ENCODE peak calls at places on chromosomes 11 and 22, in four cellular contexts. S is colonic mucosa, R is Panc1, K is transverse colon. H is an unnamed sample.

GRCh38 chr22:23409976-23410375 is 170.1 kb downstream of the IGLL1 start:
- DNase-seq in S (no peak), R (no peak), K (no peak), H (no peak)

GRCh38 chr11:126732981-126733380 is 267.6 kb downstream of the KIRREL3 start:
- DNase-seq in S (no peak), R (no peak), K (no peak), H (no peak)

GRCh38 chr22:29230916-29231875 is 25.5 kb downstream of the EMID1 start:
- DNase-seq in S (no peak), R (no peak), K (no peak), H (no peak)

GRCh38 chr11:5929571-5929970 is 12.5 kb upstream of the OR56A3 start:
- DNase-seq in S (no peak), R (no peak), K (no peak), H (no peak)

GRCh38 chr11:87031433-87032170 is 6.1 kb upstream of the TMEM135 start:
- DNase-seq in S (no peak), R (no peak), K (no peak), H (no peak)

GRCh38 chr22:20499769-20500168 is 4.2 kb upstream of the KLHL22 start:
- DNase-seq in S (no peak), R (no peak), K (peak), H (no peak)

GRCh38 chr22:42300286-42301071 is 30.0 kb upstream of the TCF20 start:
- DNase-seq in S (no peak), R (no peak), K (peak), H (no peak)

GRCh38 chr11:93194673-93195291 is 3.0 kb downstream of the SLC36A4 start:
- DNase-seq in S (no peak), R (no peak), K (no peak), H (no peak)

GRCh38 chr11:111586305-111586915 is 15.8 kb upstream of the SIK2 start:
- DNase-seq in S (peak), R (peak), K (no peak), H (no peak)

GRCh38 chr11:1163321-1163910 is 5.7 kb downstream of the MUC5AC start:
- DNase-seq in S (no peak), R (no peak), K (no peak), H (no peak)

GRCh38 chr11:35852056-35852455 is 91.8 kb upstream of the LDLRAD3 start:
- DNase-seq in S (no peak), R (no peak), K (peak), H (no peak)

GRCh38 chr11:66547662-66548009 is 933 bp downstream of the ACTN3 start:
- DNase-seq in S (no peak), R (no peak), K (no peak), H (no peak)

GRCh38 chr11:13277719-13278619 is at the start of gene BMAL1:
- DNase-seq in S (peak), R (no peak), K (peak), H (no peak)

GRCh38 chr11:75589933-75590332 is 27.9 kb downstream of the SERPINH1 start:
- DNase-seq in S (no peak), R (no peak), K (no peak), H (no peak)

GRCh38 chr22:43085658-43086606 is 3.3 kb downstream of the TTLL1 start:
- DNase-seq in S (peak), R (no peak), K (peak), H (no peak)

GRCh38 chr11:1482581-1483444 is 3.8 kb downstream of the MOB2 start:
- DNase-seq in S (no peak), R (no peak), K (no peak), H (no peak)

GRCh38 chr11:86461892-86462291 is 87.2 kb downstream of the CCDC81 start:
- DNase-seq in S (no peak), R (no peak), K (no peak), H (no peak)

GRCh38 chr11:18623707-18624106 is 10.4 kb downstream of the SPTY2D1 start:
- DNase-seq in S (no peak), R (no peak), K (no peak), H (no peak)

GRCh38 chr22:40594924-40595323 is 41.6 kb downstream of the MRTFA start:
- DNase-seq in S (no peak), R (no peak), K (no peak), H (no peak)

GRCh38 chr11:203945-204586 is 3.1 kb downstream of the BET1L start:
- DNase-seq in S (peak), R (no peak), K (no peak), H (no peak)

GRCh38 chr11:18650859-18651557 is 16.9 kb upstream of the SPTY2D1 start:
- DNase-seq in S (peak), R (no peak), K (peak), H (no peak)

GRCh38 chr11:113341388-113342165 is 27.2 kb downstream of the TTC12 start:
- DNase-seq in S (no peak), R (no peak), K (no peak), H (no peak)
- H3K4me3 ChIP-seq in S (no peak), R (no peak), K (no peak), H (no peak)

GRCh38 chr11:70400643-70401042 is 2.3 kb downstream of the CTTN start:
- DNase-seq in S (no peak), R (no peak), K (no peak), H (no peak)
- H3K4me3 ChIP-seq in S (no peak), R (no peak), K (peak), H (peak)

GRCh38 chr22:44732017-44732561 is 20.3 kb upstream of the ARHGAP8 start:
- DNase-seq in S (no peak), R (no peak), K (no peak), H (no peak)
- H3K4me3 ChIP-seq in S (no peak), R (no peak), K (no peak), H (no peak)

GRCh38 chr22:17368727-17369552 is at the start of gene CECR2:
- DNase-seq in S (peak), R (no peak), K (peak), H (no peak)
- H3K4me3 ChIP-seq in S (peak), R (peak), K (peak), H (no peak)

GRCh38 chr11:119380160-119380815 is 1.2 kb downstream of the USP2 start:
- DNase-seq in S (no peak), R (no peak), K (no peak), H (no peak)
- H3K4me3 ChIP-seq in S (no peak), R (no peak), K (no peak), H (no peak)

H was measured in AG04449.